ENCODE peak calls at places on chromosomes 4 and X, in seven cellular contexts. One of them, this sample, is unnamed.

GRCh38 chr4:71009796-71010588 is 16.5 kb downstream of the DCK start:
- DNase-seq in neuronal stem cell: no peak
- DNase-seq in mesenchymal stem cell: peak
- DNase-seq in H9: no peak
- DNase-seq in IMR-90: peak
- DNase-seq in mesendoderm: peak
- DNase-seq in H1: no peak
- DNase-seq in this sample: peak

GRCh38 chrX:19991350-19991718 is 473 bp upstream of the BCLAF3 start:
- DNase-seq in neuronal stem cell: no peak
- DNase-seq in mesenchymal stem cell: no peak
- DNase-seq in H9: no peak
- DNase-seq in IMR-90: no peak
- DNase-seq in mesendoderm: no peak
- DNase-seq in H1: no peak
- DNase-seq in this sample: no peak

GRCh38 chr4:182066037-182066436 is 177.2 kb upstream of the TENM3 start:
- DNase-seq in neuronal stem cell: no peak
- DNase-seq in mesenchymal stem cell: no peak
- DNase-seq in H9: no peak
- DNase-seq in IMR-90: no peak
- DNase-seq in mesendoderm: no peak
- DNase-seq in H1: no peak
- DNase-seq in this sample: no peak

GRCh38 chr4:167282171-167282864 is 48.0 kb upstream of the SPOCK3 start:
- DNase-seq in neuronal stem cell: no peak
- DNase-seq in mesenchymal stem cell: no peak
- DNase-seq in H9: no peak
- DNase-seq in IMR-90: no peak
- DNase-seq in mesendoderm: no peak
- DNase-seq in H1: no peak
- DNase-seq in this sample: no peak

GRCh38 chr4:10806993-10807645 is 122.6 kb upstream of the CLNK start:
- DNase-seq in neuronal stem cell: no peak
- DNase-seq in mesenchymal stem cell: no peak
- DNase-seq in H9: no peak
- DNase-seq in IMR-90: no peak
- DNase-seq in mesendoderm: no peak
- DNase-seq in H1: no peak
- DNase-seq in this sample: no peak

GRCh38 chr4:45317276-45317675 is 590.9 kb upstream of the GNPDA2 start:
- DNase-seq in neuronal stem cell: no peak
- DNase-seq in mesenchymal stem cell: peak
- DNase-seq in H9: no peak
- DNase-seq in IMR-90: no peak
- DNase-seq in mesendoderm: no peak
- DNase-seq in H1: no peak
- DNase-seq in this sample: no peak

GRCh38 chrX:150767045-150767395 is 73.8 kb downstream of the MTMR1 start:
- DNase-seq in neuronal stem cell: no peak
- DNase-seq in mesenchymal stem cell: no peak
- DNase-seq in H9: no peak
- DNase-seq in IMR-90: no peak
- DNase-seq in mesendoderm: peak
- DNase-seq in H1: no peak
- DNase-seq in this sample: peak

GRCh38 chr4:38980903-38981676 is 51.1 kb downstream of the TMEM156 start:
- DNase-seq in neuronal stem cell: no peak
- DNase-seq in mesenchymal stem cell: peak
- DNase-seq in H9: no peak
- DNase-seq in IMR-90: peak
- DNase-seq in mesendoderm: no peak
- DNase-seq in H1: no peak
- DNase-seq in this sample: no peak

GRCh38 chrX:96052078-96052477 is 632.6 kb upstream of the DIAPH2 start:
- DNase-seq in neuronal stem cell: no peak
- DNase-seq in mesenchymal stem cell: no peak
- DNase-seq in H9: no peak
- DNase-seq in IMR-90: no peak
- DNase-seq in mesendoderm: no peak
- DNase-seq in H1: no peak
- DNase-seq in this sample: peak

GRCh38 chr4:6551660-6552059 is 23.3 kb upstream of the MAN2B2 start:
- DNase-seq in neuronal stem cell: no peak
- DNase-seq in mesenchymal stem cell: no peak
- DNase-seq in H9: no peak
- DNase-seq in IMR-90: no peak
- DNase-seq in mesendoderm: no peak
- DNase-seq in H1: no peak
- DNase-seq in this sample: no peak

GRCh38 chrX:111892375-111892774 is 16.4 kb downstream of the TRPC5OS start:
- DNase-seq in neuronal stem cell: no peak
- DNase-seq in mesenchymal stem cell: no peak
- DNase-seq in H9: no peak
- DNase-seq in IMR-90: no peak
- DNase-seq in mesendoderm: no peak
- DNase-seq in H1: no peak
- DNase-seq in this sample: no peak

GRCh38 chrX:77276742-77277141 is 170.4 kb upstream of the FGF16 start:
- DNase-seq in neuronal stem cell: no peak
- DNase-seq in mesenchymal stem cell: no peak
- DNase-seq in H9: no peak
- DNase-seq in IMR-90: no peak
- DNase-seq in mesendoderm: peak
- DNase-seq in H1: no peak
- DNase-seq in this sample: no peak

GRCh38 chrX:112746812-112747630 is 67.3 kb upstream of the LHFPL1 start:
- DNase-seq in neuronal stem cell: no peak
- DNase-seq in mesenchymal stem cell: peak
- DNase-seq in H9: no peak
- DNase-seq in IMR-90: peak
- DNase-seq in mesendoderm: no peak
- DNase-seq in H1: no peak
- DNase-seq in this sample: peak

GRCh38 chrX:72100824-72101351 is 30.8 kb downstream of the RTL5 start:
- DNase-seq in neuronal stem cell: no peak
- DNase-seq in mesenchymal stem cell: no peak
- DNase-seq in H9: no peak
- DNase-seq in IMR-90: no peak
- DNase-seq in mesendoderm: no peak
- DNase-seq in H1: no peak
- DNase-seq in this sample: peak

GRCh38 chr4:73588613-73589012 is 31.6 kb downstream of the RASSF6 start:
- DNase-seq in neuronal stem cell: no peak
- DNase-seq in mesenchymal stem cell: no peak
- DNase-seq in H9: no peak
- DNase-seq in IMR-90: no peak
- DNase-seq in mesendoderm: no peak
- DNase-seq in H1: no peak
- DNase-seq in this sample: no peak

GRCh38 chrX:66833426-66833825 is 194.5 kb upstream of the EDA2R start:
- DNase-seq in neuronal stem cell: no peak
- DNase-seq in mesenchymal stem cell: no peak
- DNase-seq in H9: no peak
- DNase-seq in IMR-90: no peak
- DNase-seq in mesendoderm: no peak
- DNase-seq in H1: no peak
- DNase-seq in this sample: no peak
- H4K8ac ChIP-seq in neuronal stem cell: no peak
- H4K8ac ChIP-seq in mesenchymal stem cell: no peak
- H4K8ac ChIP-seq in H9: no peak
- H4K8ac ChIP-seq in IMR-90: no peak
- H4K8ac ChIP-seq in mesendoderm: no peak
- H4K8ac ChIP-seq in H1: no peak
- H4K8ac ChIP-seq in this sample: no peak

GRCh38 chrX:78313526-78313925 is 13.9 kb downstream of the CYSLTR1 start:
- DNase-seq in neuronal stem cell: no peak
- DNase-seq in mesenchymal stem cell: no peak
- DNase-seq in H9: no peak
- DNase-seq in IMR-90: no peak
- DNase-seq in mesendoderm: no peak
- DNase-seq in H1: no peak
- DNase-seq in this sample: no peak
- H4K8ac ChIP-seq in neuronal stem cell: no peak
- H4K8ac ChIP-seq in mesenchymal stem cell: no peak
- H4K8ac ChIP-seq in H9: no peak
- H4K8ac ChIP-seq in IMR-90: no peak
- H4K8ac ChIP-seq in mesendoderm: no peak
- H4K8ac ChIP-seq in H1: no peak
- H4K8ac ChIP-seq in this sample: no peak

GRCh38 chrX:132009344-132009743 is 13.8 kb upstream of the STK26 start:
- DNase-seq in neuronal stem cell: no peak
- DNase-seq in mesenchymal stem cell: no peak
- DNase-seq in H9: no peak
- DNase-seq in IMR-90: no peak
- DNase-seq in mesendoderm: no peak
- DNase-seq in H1: no peak
- DNase-seq in this sample: no peak

GRCh38 chrX:132001127-132001526 is 22.0 kb upstream of the STK26 start:
- DNase-seq in neuronal stem cell: no peak
- DNase-seq in mesenchymal stem cell: no peak
- DNase-seq in H9: no peak
- DNase-seq in IMR-90: no peak
- DNase-seq in mesendoderm: no peak
- DNase-seq in H1: no peak
- DNase-seq in this sample: peak

DNA sequence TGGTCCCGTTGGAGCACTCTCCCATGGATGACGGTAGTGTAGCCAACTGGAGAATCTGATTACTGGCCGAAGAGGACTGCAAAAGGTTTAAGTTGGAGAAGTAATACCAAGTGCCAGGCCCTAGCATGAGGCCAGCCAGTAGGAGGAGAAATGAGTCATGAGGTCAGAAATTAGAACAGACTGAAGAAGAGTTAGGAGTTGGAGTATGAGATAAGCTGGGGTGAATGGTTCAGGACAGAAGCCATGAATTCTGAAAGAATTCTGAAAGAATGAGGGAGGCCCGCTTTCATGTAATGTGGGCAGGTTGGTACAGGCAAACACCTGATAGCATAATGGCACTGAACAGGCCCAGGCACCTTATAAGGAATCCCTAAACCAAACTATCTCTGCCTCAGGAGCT is 18.4 kb upstream of the STK26 start:
- DNase-seq in neuronal stem cell: no peak
- DNase-seq in mesenchymal stem cell: peak
- DNase-seq in H9: no peak
- DNase-seq in IMR-90: no peak
- DNase-seq in mesendoderm: no peak
- DNase-seq in H1: no peak
- DNase-seq in this sample: peak
- H4K8ac ChIP-seq in neuronal stem cell: no peak
- H4K8ac ChIP-seq in mesenchymal stem cell: no peak
- H4K8ac ChIP-seq in H9: no peak
- H4K8ac ChIP-seq in IMR-90: no peak
- H4K8ac ChIP-seq in mesendoderm: no peak
- H4K8ac ChIP-seq in H1: no peak
- H4K8ac ChIP-seq in this sample: no peak

GRCh38 chr4:158010346-158010745 is 162.5 kb downstream of the GASK1B start:
- DNase-seq in neuronal stem cell: peak
- DNase-seq in mesenchymal stem cell: no peak
- DNase-seq in H9: no peak
- DNase-seq in IMR-90: no peak
- DNase-seq in mesendoderm: no peak
- DNase-seq in H1: no peak
- DNase-seq in this sample: no peak
- H4K8ac ChIP-seq in neuronal stem cell: no peak
- H4K8ac ChIP-seq in mesenchymal stem cell: no peak
- H4K8ac ChIP-seq in H9: no peak
- H4K8ac ChIP-seq in IMR-90: no peak
- H4K8ac ChIP-seq in mesendoderm: no peak
- H4K8ac ChIP-seq in H1: no peak
- H4K8ac ChIP-seq in this sample: no peak

GRCh38 chr4:52529983-52530382 is 129.1 kb downstream of the USP46 start:
- DNase-seq in neuronal stem cell: no peak
- DNase-seq in mesenchymal stem cell: no peak
- DNase-seq in H9: no peak
- DNase-seq in IMR-90: no peak
- DNase-seq in mesendoderm: no peak
- DNase-seq in H1: no peak
- DNase-seq in this sample: no peak

DNA sequence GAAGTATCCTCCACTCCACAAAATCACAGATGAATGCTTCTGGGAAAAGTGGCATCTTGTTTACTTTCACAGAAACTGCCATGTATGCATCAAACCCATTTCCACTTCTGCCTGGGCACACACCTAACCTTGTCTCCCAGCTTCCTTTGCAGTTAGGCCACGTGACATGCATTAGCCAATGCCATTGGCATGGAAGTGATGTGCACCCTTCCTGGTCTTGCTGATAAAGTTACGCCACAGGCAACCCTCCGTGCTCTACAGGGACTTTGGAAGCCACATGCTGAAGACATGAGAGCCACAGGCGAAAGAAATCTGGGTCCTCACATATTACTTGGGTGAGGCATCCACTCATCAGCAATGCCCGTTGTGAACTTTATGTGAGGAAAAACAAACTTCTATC is 123.3 kb downstream of the USP46 start:
- DNase-seq in neuronal stem cell: no peak
- DNase-seq in mesenchymal stem cell: no peak
- DNase-seq in H9: no peak
- DNase-seq in IMR-90: no peak
- DNase-seq in mesendoderm: no peak
- DNase-seq in H1: no peak
- DNase-seq in this sample: no peak
- H4K8ac ChIP-seq in neuronal stem cell: no peak
- H4K8ac ChIP-seq in mesenchymal stem cell: no peak
- H4K8ac ChIP-seq in H9: no peak
- H4K8ac ChIP-seq in IMR-90: no peak
- H4K8ac ChIP-seq in mesendoderm: no peak
- H4K8ac ChIP-seq in H1: no peak
- H4K8ac ChIP-seq in this sample: no peak